ENCODE peak calls at places on chromosome 13, in nine cellular contexts. W is psoas muscle, N is cardiac muscle cell, I is endodermal cell, M is tibial nerve, K is dorsolateral prefrontal cortex, L is uterus, D is body of pancreas, F is neural progenitor cell. G is an unnamed sample.
A peak's percentile ranks its signal among the peaks of the same experiment; 100 is the strongest.

GRCh38 chr13:66508153-66508909 is 721.8 kb downstream of the PCDH9 start:
- DNase-seq in W (no peak), N (peak; percentile 29), I (no peak), M (no peak), K (no peak), L (no peak), D (no peak), F (no peak), G (no peak)

GRCh38 chr13:23598371-23598770 is 28.2 kb downstream of the TNFRSF19 start:
- DNase-seq in W (no peak), N (no peak), I (no peak), M (no peak), K (no peak), L (no peak), D (no peak), F (no peak), G (no peak)

GRCh38 chr13:99830931-99831330 is 140.6 kb downstream of the ZIC5 start:
- DNase-seq in W (no peak), N (no peak), I (peak; percentile 80), M (no peak), K (no peak), L (no peak), D (no peak), F (peak; percentile 22), G (no peak)

GRCh38 chr13:60431108-60431700 is 34.2 kb downstream of the TDRD3 start:
- DNase-seq in W (no peak), N (peak; percentile 78), I (no peak), M (peak; percentile 22), K (no peak), L (no peak), D (peak; percentile 14), F (peak; percentile 59), G (peak; percentile 77)

GRCh38 chr13:105518086-105518485 is 1017.4 kb downstream of the EFNB2 start:
- DNase-seq in W (no peak), N (no peak), I (no peak), M (no peak), K (no peak), L (no peak), D (no peak), F (no peak), G (no peak)

GRCh38 chr13:99606322-99607089 is 105.2 kb downstream of the TM9SF2 start:
- DNase-seq in W (peak; percentile 96), N (peak; percentile 91), I (peak; percentile 98), M (peak; percentile 86), K (peak; percentile 88), L (peak; percentile 89), D (peak; percentile 89), F (peak; percentile 94), G (peak; percentile 95)

GRCh38 chr13:41334810-41335209 is 23.7 kb downstream of the NAA16 start:
- DNase-seq in W (no peak), N (no peak), I (no peak), M (no peak), K (no peak), L (no peak), D (no peak), F (no peak), G (no peak)

GRCh38 chr13:60583196-60583908 is 186.3 kb downstream of the TDRD3 start:
- DNase-seq in W (no peak), N (peak; percentile 85), I (peak; percentile 63), M (peak; percentile 74), K (no peak), L (no peak), D (no peak), F (peak; percentile 37), G (no peak)

GRCh38 chr13:72638059-72638815 is 89.2 kb downstream of the MZT1 start:
- DNase-seq in W (no peak), N (no peak), I (no peak), M (no peak), K (no peak), L (no peak), D (no peak), F (no peak), G (no peak)

GRCh38 chr13:32256243-32256642 is 58.9 kb downstream of the ZAR1L start:
- DNase-seq in W (no peak), N (no peak), I (no peak), M (no peak), K (no peak), L (no peak), D (no peak), F (no peak), G (no peak)

GRCh38 chr13:32262165-32262564 is 53.0 kb downstream of the ZAR1L start:
- DNase-seq in W (no peak), N (no peak), I (no peak), M (no peak), K (no peak), L (no peak), D (no peak), F (no peak), G (no peak)

GRCh38 chr13:32261567-32261966 is 53.6 kb downstream of the ZAR1L start:
- DNase-seq in W (peak; percentile 77), N (peak; percentile 97), I (no peak), M (peak; percentile 55), K (peak; percentile 61), L (peak; percentile 88), D (peak; percentile 57), F (no peak), G (no peak)

GRCh38 chr13:32257649-32258048 is 57.5 kb downstream of the ZAR1L start:
- DNase-seq in W (no peak), N (no peak), I (no peak), M (no peak), K (no peak), L (no peak), D (no peak), F (no peak), G (no peak)

GRCh38 chr13:32259116-32259515 is 56.0 kb downstream of the ZAR1L start:
- DNase-seq in W (no peak), N (no peak), I (peak; percentile 63), M (no peak), K (no peak), L (no peak), D (no peak), F (no peak), G (no peak)
- TF ChIP-seq CTCF in W (no peak), N (no peak), I (peak; percentile 70), M (no peak), K (peak; percentile 27), L (no peak), D (peak; percentile 7), F (peak; percentile 29), G (peak; percentile 11)

DNA sequence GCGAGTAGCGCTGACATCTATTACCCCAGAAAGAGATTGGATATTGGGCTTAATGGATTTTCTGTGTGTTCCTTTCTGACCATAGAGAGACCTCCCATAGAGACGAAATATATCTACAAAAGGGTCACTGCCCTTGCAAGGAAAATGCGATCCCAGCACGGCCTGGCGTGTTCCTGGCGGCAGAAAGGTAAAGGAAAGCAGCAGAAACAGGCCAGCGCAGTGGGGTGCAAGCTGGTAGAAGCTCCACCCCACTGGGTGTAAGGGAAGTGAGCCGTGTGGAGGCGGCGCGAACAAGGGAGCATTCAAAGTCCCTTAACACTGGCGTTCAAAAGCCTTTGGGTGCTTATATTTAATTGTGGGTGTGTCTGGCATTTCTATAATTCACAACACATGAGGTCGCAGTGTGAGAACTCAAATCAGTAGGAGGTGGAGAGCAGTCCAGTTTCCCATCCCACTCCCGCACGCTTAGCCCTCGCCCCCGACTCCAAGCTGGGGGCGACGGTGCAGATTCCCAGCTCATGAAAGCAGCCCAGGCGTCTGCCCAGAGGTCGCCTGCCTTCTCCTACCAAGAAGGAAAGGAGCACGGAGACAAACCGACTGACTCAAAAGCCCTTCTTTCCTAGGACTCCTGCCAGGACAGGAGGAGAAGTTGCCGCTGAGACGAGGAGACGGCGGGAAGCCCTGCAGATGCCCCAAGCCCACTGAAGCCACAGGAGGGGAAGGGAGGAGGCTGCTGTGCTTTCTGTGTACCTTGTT is 478.4 kb downstream of the FOXO1 start:
- DNase-seq in W (no peak), N (no peak), I (peak; percentile 69), M (no peak), K (no peak), L (peak; percentile 27), D (no peak), F (no peak), G (no peak)
- H3K4me3 ChIP-seq in W (no peak overlapping the region), N (no peak overlapping the region), I (no peak overlapping the region), M (no peak overlapping the region), K (no peak overlapping the region), L (no peak overlapping the region), D (no peak overlapping the region), F (no peak overlapping the region), G (no peak overlapping the region)

DNA sequence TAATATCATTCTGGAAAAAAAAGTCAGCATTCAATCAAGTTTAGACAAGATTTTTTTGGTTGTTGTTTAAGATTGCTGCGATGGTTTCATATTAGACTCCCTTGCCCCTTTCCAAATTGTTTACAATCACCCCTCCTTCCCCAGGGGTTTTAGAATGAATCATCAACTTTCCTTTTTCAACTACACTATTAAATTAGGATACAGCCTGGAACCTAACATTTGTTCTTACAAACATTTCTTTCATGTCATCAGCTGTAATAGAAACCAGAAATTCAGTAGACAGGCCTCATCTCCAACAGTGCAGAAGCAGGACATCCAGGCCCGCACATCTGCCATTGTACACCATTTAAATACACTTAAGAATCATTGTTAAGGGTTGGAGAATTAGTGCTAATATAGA is 44.4 kb upstream of the WDFY2 start:
- DNase-seq in W (no peak), N (peak; percentile 34), I (no peak), M (no peak), K (no peak), L (no peak), D (no peak), F (no peak), G (no peak)
- TF ChIP-seq CTCF in W (no peak), N (no peak), I (no peak), M (no peak), K (no peak), L (no peak), D (no peak), F (no peak), G (no peak)

GRCh38 chr13:37869756-37870488 is at the start of gene TRPC4:
- DNase-seq in W (peak; percentile 49), N (peak; percentile 83), I (peak; percentile 92), M (no peak), K (peak; percentile 37), L (peak; percentile 50), D (peak; percentile 63), F (peak; percentile 86), G (no peak)

GRCh38 chr13:37870895-37871550 is 1.5 kb upstream of the TRPC4 start:
- DNase-seq in W (no peak), N (peak; percentile 76), I (peak; percentile 77), M (no peak), K (no peak), L (no peak), D (no peak), F (peak; percentile 61), G (no peak)

GRCh38 chr13:37869506-37869755 is 141 bp downstream of the TRPC4 start:
- DNase-seq in W (no peak), N (no peak), I (peak; percentile 78), M (no peak), K (no peak), L (no peak), D (no peak), F (no peak), G (no peak)

GRCh38 chr13:37868691-37869505 is 674 bp downstream of the TRPC4 start:
- DNase-seq in W (no peak), N (peak; percentile 72), I (peak; percentile 76), M (no peak), K (no peak), L (no peak), D (no peak), F (peak; percentile 71), G (no peak)

DNA sequence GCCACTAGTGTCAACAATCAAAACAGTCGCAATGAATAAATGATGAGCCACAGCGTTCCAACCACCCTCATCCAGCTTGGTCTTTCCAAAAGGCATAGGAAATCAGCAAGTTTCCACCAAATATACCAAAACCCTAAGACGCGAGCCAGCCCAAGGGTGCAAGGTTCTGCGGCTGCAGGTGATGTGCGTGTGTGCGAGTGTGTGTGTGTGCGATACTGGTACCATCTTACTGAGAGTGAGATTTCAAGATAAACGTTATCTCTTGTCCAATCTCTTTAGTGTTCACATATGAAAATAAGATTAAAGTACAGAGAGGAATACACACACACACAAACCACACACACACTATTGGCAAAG is 895 bp upstream of the TRPC4 start:
- DNase-seq in W (no peak), N (no peak), I (no peak), M (no peak), K (no peak), L (no peak), D (no peak), F (no peak), G (no peak)
- H3K4me3 ChIP-seq in W (peak overlapping the region; percentile 58), N (no peak overlapping the region), I (peak overlapping the region; percentile 95), M (peak overlapping the region; percentile 35), K (peak overlapping the region; percentile 48), L (peak overlapping the region; percentile 58), D (no peak overlapping the region), F (peak overlapping the region; percentile 94), G (no peak overlapping the region)